ENCODE peak calls at places on chromosome 19, in seven cellular contexts. F, M, I, D, G, E and N are unnamed samples.

GRCh38 chr19:6023085-6023682 is 45.2 kb upstream of the RANBP3 start:
- DNase-seq in M (no peak), F (peak), I (no peak), D (peak), G (no peak), E (peak), N (no peak)

GRCh38 chr19:55440411-55441105 is 2.5 kb downstream of the SHISA7 start:
- DNase-seq in E (no peak), F (peak), G (no peak), I (no peak), D (no peak), M (no peak), N (no peak)

GRCh38 chr19:50843205-50843604 is 9.8 kb upstream of the KLK15 start:
- DNase-seq in F (no peak), G (no peak), D (no peak), E (no peak), M (no peak), I (no peak), N (no peak)

GRCh38 chr19:3387645-3388589 is 21.5 kb downstream of the NFIC start:
- DNase-seq in G (no peak), D (peak), F (no peak), I (no peak), E (peak), M (no peak), N (no peak)

GRCh38 chr19:35459414-35460082 is 11.5 kb downstream of the FFAR2 start:
- DNase-seq in G (no peak), D (no peak), E (peak), F (no peak), M (no peak), I (no peak), N (no peak)

GRCh38 chr19:1513492-1514294 is 874 bp upstream of the ADAMTSL5 start:
- DNase-seq in D (peak), I (peak), E (no peak), M (peak), G (peak), F (peak), N (peak)

GRCh38 chr19:42693760-42694350 is 46.4 kb downstream of the PSG3 start:
- DNase-seq in G (no peak), I (no peak), M (peak), F (no peak), E (peak), D (peak), N (no peak)

GRCh38 chr19:50311723-50312635 is 17.2 kb downstream of the KCNC3 start:
- DNase-seq in G (no peak), I (no peak), M (no peak), F (no peak), D (no peak), E (peak), N (no peak)

GRCh38 chr19:29255912-29256311 is 43.0 kb upstream of the UQCRFS1 start:
- DNase-seq in D (no peak), F (no peak), I (no peak), M (no peak), E (no peak), G (no peak), N (no peak)

GRCh38 chr19:23002690-23003422 is at the start of gene ZNF728:
- DNase-seq in G (no peak), F (no peak), E (peak), I (no peak), M (no peak), D (no peak), N (no peak)

GRCh38 chr19:12596927-12597548 is 13.6 kb downstream of the ZNF490 start:
- DNase-seq in F (no peak), E (peak), M (no peak), I (no peak), D (no peak), G (no peak), N (no peak)

GRCh38 chr19:38142176-38143035 is 81.6 kb downstream of the DPF1 start:
- DNase-seq in E (peak), F (peak), I (peak), D (peak), M (peak), G (no peak), N (peak)